ENCODE peak calls at places on chromosomes 7 and 10, in seven cellular contexts. One of them, this sample, is unnamed.

GRCh38 chr7:143487566-143487965 is 9.9 kb downstream of the TAS2R41 start:
- DNase-seq in NCI-H1930: no peak
- DNase-seq in M059J: no peak
- DNase-seq in HCEC 1CT: no peak
- DNase-seq in lower lobe of right lung: peak; percentile 55
- DNase-seq in epithelial cell of prostate: no peak
- DNase-seq in GM20000: no peak
- DNase-seq in this sample: peak; percentile 6

GRCh38 chr10:51527806-51528205 is 171.6 kb downstream of the CSTF2T start:
- DNase-seq in NCI-H1930: no peak
- DNase-seq in M059J: peak; percentile 12
- DNase-seq in HCEC 1CT: no peak
- DNase-seq in lower lobe of right lung: no peak
- DNase-seq in epithelial cell of prostate: no peak
- DNase-seq in GM20000: no peak
- DNase-seq in this sample: no peak

GRCh38 chr10:98272690-98273453 is 4.9 kb upstream of the LOXL4 start:
- DNase-seq in NCI-H1930: no peak
- DNase-seq in M059J: no peak
- DNase-seq in HCEC 1CT: no peak
- DNase-seq in lower lobe of right lung: no peak
- DNase-seq in epithelial cell of prostate: no peak
- DNase-seq in GM20000: no peak
- DNase-seq in this sample: no peak

GRCh38 chr10:120656121-120656520 is 195.0 kb upstream of the WDR11 start:
- DNase-seq in NCI-H1930: no peak
- DNase-seq in M059J: no peak
- DNase-seq in HCEC 1CT: no peak
- DNase-seq in lower lobe of right lung: no peak
- DNase-seq in epithelial cell of prostate: no peak
- DNase-seq in GM20000: no peak
- DNase-seq in this sample: no peak

GRCh38 chr10:132419631-132420468 is 22.9 kb downstream of the PWWP2B start:
- DNase-seq in NCI-H1930: no peak
- DNase-seq in M059J: no peak
- DNase-seq in HCEC 1CT: no peak
- DNase-seq in lower lobe of right lung: no peak
- DNase-seq in epithelial cell of prostate: no peak
- DNase-seq in GM20000: peak; percentile 35
- DNase-seq in this sample: no peak

GRCh38 chr7:137816696-137817320 is 30.0 kb downstream of the DGKI start:
- DNase-seq in NCI-H1930: no peak
- DNase-seq in M059J: peak; percentile 32
- DNase-seq in HCEC 1CT: peak; percentile 11
- DNase-seq in lower lobe of right lung: no peak
- DNase-seq in epithelial cell of prostate: no peak
- DNase-seq in GM20000: no peak
- DNase-seq in this sample: peak; percentile 29

GRCh38 chr10:6607187-6607586 is 27.1 kb upstream of the PRKCQ start:
- DNase-seq in NCI-H1930: no peak
- DNase-seq in M059J: no peak
- DNase-seq in HCEC 1CT: no peak
- DNase-seq in lower lobe of right lung: no peak
- DNase-seq in epithelial cell of prostate: no peak
- DNase-seq in GM20000: no peak
- DNase-seq in this sample: no peak

GRCh38 chr10:118850418-118851061 is 95.8 kb upstream of the CACUL1 start:
- DNase-seq in NCI-H1930: no peak
- DNase-seq in M059J: peak; percentile 64
- DNase-seq in HCEC 1CT: peak; percentile 49
- DNase-seq in lower lobe of right lung: peak; percentile 86
- DNase-seq in epithelial cell of prostate: no peak
- DNase-seq in GM20000: peak; percentile 53
- DNase-seq in this sample: peak; percentile 45

GRCh38 chr7:22858640-22859561 is 36.3 kb upstream of the TOMM7 start:
- DNase-seq in NCI-H1930: no peak
- DNase-seq in M059J: peak; percentile 99
- DNase-seq in HCEC 1CT: peak; percentile 99
- DNase-seq in lower lobe of right lung: no peak
- DNase-seq in epithelial cell of prostate: peak; percentile 94
- DNase-seq in GM20000: peak; percentile 34
- DNase-seq in this sample: peak; percentile 98

GRCh38 chr10:79263951-79264350 is 83.3 kb upstream of the PPIF start:
- DNase-seq in NCI-H1930: no peak
- DNase-seq in M059J: no peak
- DNase-seq in HCEC 1CT: no peak
- DNase-seq in lower lobe of right lung: no peak
- DNase-seq in epithelial cell of prostate: no peak
- DNase-seq in GM20000: no peak
- DNase-seq in this sample: no peak

GRCh38 chr10:30671011-30671616 is 41.6 kb upstream of the LYZL2 start:
- DNase-seq in NCI-H1930: peak; percentile 7
- DNase-seq in M059J: peak; percentile 58
- DNase-seq in HCEC 1CT: peak; percentile 63
- DNase-seq in lower lobe of right lung: no peak
- DNase-seq in epithelial cell of prostate: peak; percentile 12
- DNase-seq in GM20000: peak; percentile 40
- DNase-seq in this sample: peak; percentile 80